ENCODE peak calls at places on chromosomes 11 and 22, in five cellular contexts. W, Y, O, S and J are unnamed samples.

GRCh38 chr11:72483412-72484186 is 49.3 kb upstream of the CLPB start:
- DNase-seq in W (no peak), Y (peak; percentile 20), O (no peak), S (no peak), J (peak; percentile 18)

GRCh38 chr22:45656577-45656976 is 15.1 kb upstream of the ATXN10 start:
- DNase-seq in W (no peak), Y (no peak), O (no peak), S (no peak), J (no peak)

GRCh38 chr11:1862588-1863351 is 9.9 kb downstream of the LSP1 start:
- DNase-seq in W (no peak), Y (no peak), O (peak; percentile 92), S (no peak), J (no peak)

GRCh38 chr22:45072322-45072903 is 62.6 kb upstream of the PHF21B start:
- DNase-seq in W (peak; percentile 5), Y (no peak), O (peak; percentile 71), S (no peak), J (no peak)

GRCh38 chr11:69799582-69799981 is 19.6 kb downstream of the FGF3 start:
- DNase-seq in W (no peak), Y (peak; percentile 16), O (no peak), S (no peak), J (peak; percentile 24)

GRCh38 chr22:26565181-26565580 is 24.8 kb downstream of the TPST2 start:
- DNase-seq in W (no peak), Y (no peak), O (no peak), S (no peak), J (no peak)

GRCh38 chr11:121024989-121025388 is 1.1 kb downstream of the TBCEL start:
- DNase-seq in W (no peak), Y (no peak), O (no peak), S (no peak), J (no peak)

GRCh38 chr11:4125141-4125540 is 30.5 kb downstream of the RRM1 start:
- DNase-seq in W (no peak), Y (no peak), O (no peak), S (no peak), J (no peak)

GRCh38 chr11:86577663-86578636 is 94.5 kb downstream of the ME3 start:
- DNase-seq in W (peak; percentile 66), Y (no peak), O (no peak), S (no peak), J (no peak)

GRCh38 chr11:64123102-64123434 is 42.8 kb downstream of the MACROD1 start:
- DNase-seq in W (no peak), Y (no peak), O (no peak), S (no peak), J (no peak)

GRCh38 chr11:63613517-63614135 is 607 bp downstream of the PLAAT3 start:
- DNase-seq in W (no peak), Y (no peak), O (peak; percentile 35), S (peak; percentile 48), J (no peak)

GRCh38 chr22:49094151-49094550 is 733.5 kb downstream of the BRD1 start:
- DNase-seq in W (no peak), Y (no peak), O (no peak), S (no peak), J (no peak)

GRCh38 chr11:60924906-60925684 is 835 bp downstream of the TMEM132A start:
- DNase-seq in W (no peak), Y (no peak), O (no peak), S (no peak), J (no peak)

GRCh38 chr11:117226388-117227385 is 5.2 kb downstream of the PCSK7 start:
- DNase-seq in W (peak; percentile 24), Y (peak; percentile 58), O (peak; percentile 49), S (peak; percentile 43), J (peak; percentile 76)

GRCh38 chr11:19970944-19971343 is 189.3 kb downstream of the DBX1 start:
- DNase-seq in W (no peak), Y (peak; percentile 7), O (no peak), S (peak; percentile 6), J (peak; percentile 46)

GRCh38 chr11:118846181-118846946 is 37.3 kb upstream of the CXCR5 start:
- DNase-seq in W (no peak), Y (no peak), O (no peak), S (no peak), J (no peak)

GRCh38 chr11:13962562-13963168 is at the start of gene SPON1:
- DNase-seq in W (no peak), Y (no peak), O (no peak), S (no peak), J (no peak)

GRCh38 chr11:65057526-65057925 is 827 bp downstream of the NAALADL1 start:
- DNase-seq in W (no peak), Y (no peak), O (no peak), S (no peak), J (no peak)

GRCh38 chr11:1619449-1619848 is 2.5 kb downstream of the KRTAP5-4 start:
- DNase-seq in W (no peak), Y (no peak), O (no peak), S (peak; percentile 19), J (no peak)

GRCh38 chr11:45182902-45183301 is 36.5 kb downstream of the PRDM11 start:
- DNase-seq in W (no peak), Y (no peak), O (peak; percentile 63), S (no peak), J (peak; percentile 2)

GRCh38 chr11:88367310-88367709 is 29.8 kb upstream of the CTSC start:
- DNase-seq in W (no peak), Y (peak; percentile 73), O (no peak), S (no peak), J (peak; percentile 94)

GRCh38 chr22:22167791-22168189 is 76.8 kb upstream of the VPREB1 start:
- DNase-seq in W (no peak), Y (peak; percentile 84), O (no peak), S (no peak), J (peak; percentile 70)

GRCh38 chr11:133844217-133844616 is 1.1 kb downstream of the SPATA19 start:
- DNase-seq in W (no peak), Y (no peak), O (no peak), S (no peak), J (no peak)